ENCODE peak calls at places on chromosomes 4 and X, in seven cellular contexts. R is HEK293T; X is SW480; L is left ventricle myocardium inferior; F is astrocyte of the hippocampus; K is activated CD8-positive, alpha-beta memory T cell treated with anti-CD3 and anti-CD28 coated beads for 1 hour; S is NCI-H69. W is an unnamed sample.
A peak's percentile ranks its signal among the peaks of the same experiment; 100 is the strongest.

GRCh38 chr4:77187231-77187630 is 30.2 kb downstream of the CCNG2 start:
- DNase-seq in R (no peak), X (no peak), L (no peak), K (no peak), S (peak; percentile 82), F (no peak), W (no peak)

GRCh38 chrX:139823806-139824205 is 109.0 kb downstream of the ATP11C start:
- DNase-seq in F (peak; percentile 46), R (no peak), S (no peak), K (no peak), X (no peak), L (no peak), W (no peak)

GRCh38 chr4:184553891-184554290 is 79.5 kb upstream of the IRF2 start:
- DNase-seq in R (no peak), X (no peak), F (no peak), L (no peak), K (no peak), S (no peak), W (no peak)

GRCh38 chr4:162682651-162683050 is 484.0 kb downstream of the NAF1 start:
- DNase-seq in F (peak; percentile 16), K (no peak), L (no peak), X (no peak), R (no peak), S (no peak), W (no peak)

GRCh38 chr4:14178421-14178820 is 550.9 kb upstream of the BOD1L1 start:
- DNase-seq in F (no peak), L (no peak), S (peak; percentile 6), K (no peak), R (no peak), X (no peak), W (no peak)

GRCh38 chrX:40121618-40122017 is 23.9 kb upstream of the BCOR start:
- DNase-seq in R (no peak), X (no peak), L (no peak), K (no peak), F (no peak), S (no peak), W (no peak)

GRCh38 chr4:101400096-101400495 is 52.8 kb upstream of the PPP3CA start:
- DNase-seq in S (no peak), L (no peak), R (no peak), F (peak; percentile 73), K (no peak), X (no peak), W (no peak)

GRCh38 chrX:110450050-110450449 is 91.4 kb downstream of the RTL9 start:
- DNase-seq in L (peak; percentile 49), X (peak; percentile 52), R (peak; percentile 87), K (no peak), S (peak; percentile 76), F (peak; percentile 90), W (peak; percentile 75)

GRCh38 chrX:275476-275966 is 5.7 kb upstream of the PLCXD1 start:
- DNase-seq in F (no peak), S (no peak), R (no peak), K (no peak), X (no peak), L (no peak), W (no peak)

GRCh38 chr4:1600211-1600780 is 83.8 kb downstream of the FAM53A start:
- DNase-seq in S (no peak), L (no peak), X (no peak), R (no peak), K (no peak), F (no peak), W (no peak)

GRCh38 chr4:79865253-79865652 is 207.8 kb downstream of the ANTXR2 start:
- DNase-seq in F (peak; percentile 88), K (no peak), L (no peak), S (peak; percentile 44), X (no peak), R (no peak), W (no peak)

GRCh38 chr4:1375761-1376322 is 28.8 kb downstream of the UVSSA start:
- DNase-seq in L (no peak), S (no peak), R (no peak), F (no peak), X (no peak), K (no peak), W (no peak)

GRCh38 chrX:53374222-53374820 is 48.1 kb downstream of the SMC1A start:
- DNase-seq in K (no peak), X (no peak), F (no peak), S (no peak), R (no peak), L (no peak), W (no peak)

GRCh38 chr4:2799971-2800690 is 7.2 kb downstream of the SH3BP2 start:
- DNase-seq in F (peak; percentile 55), S (no peak), K (no peak), L (peak; percentile 50), X (peak; percentile 29), R (no peak), W (no peak)

GRCh38 chr4:128525939-128526630 is 238.5 kb upstream of the PGRMC2 start:
- DNase-seq in K (no peak), R (no peak), S (peak; percentile 3), L (no peak), X (no peak), F (no peak), W (no peak)

GRCh38 chr4:103244251-103244650 is 46.1 kb upstream of the CENPE start:
- DNase-seq in L (no peak), K (no peak), F (no peak), R (no peak), S (no peak), X (no peak), W (no peak)

GRCh38 chr4:3461515-3462291 is 1.4 kb upstream of the DOK7 start:
- DNase-seq in R (no peak), K (no peak), S (peak; percentile 75), F (peak; percentile 75), X (peak; percentile 92), L (peak; percentile 83), W (no peak)

GRCh38 chr4:86755388-86755787 is 93.8 kb downstream of the SLC10A6 start:
- DNase-seq in F (no peak), S (no peak), K (no peak), R (no peak), L (no peak), X (no peak), W (no peak)

GRCh38 chr4:137238456-137238855 is 293.8 kb downstream of the PCDH18 start:
- DNase-seq in R (no peak), L (no peak), K (no peak), X (no peak), F (no peak), S (peak; percentile 77), W (no peak)

GRCh38 chr4:94339779-94340178 is 2.9 kb downstream of the HPGDS start:
- DNase-seq in F (no peak), X (no peak), R (no peak), S (no peak), L (no peak), K (no peak), W (no peak)

GRCh38 chr4:169225058-169225751 is 45.6 kb downstream of the SH3RF1 start:
- DNase-seq in L (no peak), K (no peak), S (no peak), F (peak; percentile 75), X (peak; percentile 55), R (no peak), W (no peak)

GRCh38 chr4:47668810-47669408 is 169.0 kb downstream of the CORIN start:
- DNase-seq in S (peak; percentile 36), K (no peak), X (peak; percentile 34), F (peak; percentile 69), R (peak; percentile 26), L (no peak), W (peak; percentile 51)

GRCh38 chrX:65926095-65927019 is 113.5 kb downstream of the VSIG4 start:
- DNase-seq in R (no peak), F (no peak), K (no peak), L (no peak), S (no peak), X (peak; percentile 4), W (no peak)

GRCh38 chrX:100864967-100865366 is 9.2 kb downstream of the NOX1 start:
- DNase-seq in L (no peak), F (peak; percentile 57), K (no peak), S (peak; percentile 0), R (no peak), X (no peak), W (no peak)

GRCh38 chrX:38225093-38225492 is 4.4 kb upstream of the SRPX start:
- DNase-seq in L (no peak), S (peak; percentile 1), F (peak; percentile 30), K (no peak), R (no peak), X (no peak), W (no peak)

GRCh38 chrX:71432733-71433132 is 66.6 kb downstream of the TAF1 start:
- DNase-seq in S (no peak), K (no peak), X (no peak), F (no peak), R (no peak), L (no peak), W (no peak)

GRCh38 chr4:185016946-185017797 is 1.1 kb upstream of the HELT start:
- DNase-seq in S (no peak), K (no peak), L (no peak), R (no peak), F (peak; percentile 50), X (no peak), W (no peak)

GRCh38 chr4:6596948-6597347 is 22.0 kb downstream of the MAN2B2 start:
- DNase-seq in K (no peak), R (no peak), S (no peak), F (no peak), L (no peak), X (no peak), W (no peak)

GRCh38 chr4:2598661-2599654 is 62.5 kb downstream of the FAM193A start:
- DNase-seq in S (no peak), R (no peak), L (no peak), X (no peak), K (no peak), F (no peak), W (no peak)

GRCh38 chr4:48255959-48256342 is 13.7 kb downstream of the TEC start:
- DNase-seq in S (peak; percentile 1), L (no peak), R (no peak), K (no peak), X (no peak), F (no peak), W (no peak)

GRCh38 chr4:173415885-173416658 is 17.2 kb upstream of the SCRG1 start:
- DNase-seq in F (no peak), L (peak; percentile 48), K (no peak), R (no peak), X (no peak), S (no peak), W (no peak)

W was measured in D341Med.